ENCODE peak calls at places on chromosomes 13 and 19, in seven cellular contexts. A is adrenal gland, E is heart left ventricle, Q is astrocyte of the cerebellum, V is uterus, U is lower leg skin, Y is fibroblast of mammary gland. L is an unnamed sample.

GRCh38 chr13:25922373-25922772 is 129.4 kb downstream of the SHISA2 start:
- DNase-seq in Q (no peak), Y (no peak), A (no peak), E (no peak), V (no peak), U (no peak), L (no peak)

GRCh38 chr19:49712397-49712859 is 21.5 kb downstream of the CPT1C start:
- DNase-seq in A (peak; percentile 49), E (peak; percentile 53), Y (peak; percentile 98), Q (no peak), V (peak; percentile 95), U (no peak), L (peak; percentile 92)

GRCh38 chr13:21641629-21642028 is 29.2 kb upstream of the FGF9 start:
- DNase-seq in U (no peak), V (no peak), E (no peak), A (no peak), Q (no peak), Y (no peak), L (no peak)

GRCh38 chr13:25691654-25692053 is 319.9 kb downstream of the ATP8A2 start:
- DNase-seq in Y (no peak), Q (no peak), U (no peak), A (no peak), V (no peak), E (no peak), L (no peak)

GRCh38 chr13:20387441-20387971 is 138.2 kb downstream of the CRYL1 start:
- DNase-seq in A (no peak), Y (peak; percentile 41), E (no peak), Q (no peak), V (no peak), U (peak; percentile 81), L (no peak)

GRCh38 chr13:45849408-45849807 is 2.1 kb downstream of the SIAH3 start:
- DNase-seq in A (no peak), Q (no peak), Y (no peak), E (no peak), U (no peak), V (no peak), L (no peak)

GRCh38 chr13:48232420-48233096 is 448 bp upstream of the ITM2B start:
- DNase-seq in V (peak; percentile 51), A (peak; percentile 72), Q (no peak), Y (peak; percentile 65), U (peak; percentile 90), E (no peak), L (peak; percentile 39)

GRCh38 chr13:42594577-42595571 is 20.9 kb downstream of the TNFSF11 start:
- DNase-seq in V (peak; percentile 58), A (peak; percentile 70), Q (peak; percentile 72), E (peak; percentile 30), U (no peak), Y (peak; percentile 96), L (peak; percentile 39)

GRCh38 chr19:2271516-2272103 is 10.4 kb downstream of the PEAK3 start:
- DNase-seq in Y (peak; percentile 94), V (peak; percentile 40), U (no peak), E (no peak), Q (peak; percentile 44), A (peak; percentile 74), L (peak; percentile 61)

GRCh38 chr13:99750951-99751350 is 220.6 kb downstream of the ZIC5 start:
- DNase-seq in A (no peak), E (no peak), Q (no peak), U (no peak), Y (no peak), V (no peak), L (no peak)

GRCh38 chr19:3603121-3603841 is 3.4 kb downstream of the TBXA2R start:
- DNase-seq in V (no peak), E (no peak), Q (no peak), Y (no peak), U (no peak), A (no peak), L (peak; percentile 68)

GRCh38 chr13:113905018-113905417 is 41.1 kb upstream of the GAS6 start:
- DNase-seq in A (no peak), Y (no peak), U (no peak), Q (no peak), E (no peak), V (no peak), L (no peak)

GRCh38 chr13:111423168-111423785 is 102.8 kb downstream of the TEX29 start:
- DNase-seq in Q (no peak), Y (no peak), U (no peak), A (no peak), V (no peak), E (no peak), L (no peak)

GRCh38 chr19:38388310-38389100 is at the start of gene SPRED3:
- DNase-seq in Q (no peak), A (peak; percentile 56), E (no peak), V (no peak), Y (no peak), U (no peak), L (peak; percentile 94)

GRCh38 chr13:20287976-20288375 is 55.9 kb upstream of the GJB6 start:
- DNase-seq in Y (no peak), A (no peak), Q (no peak), E (no peak), V (no peak), U (no peak), L (no peak)

GRCh38 chr19:13784731-13785452 is 10.4 kb upstream of the ZSWIM4 start:
- DNase-seq in Q (no peak), U (peak; percentile 95), E (peak; percentile 75), Y (peak; percentile 62), V (peak; percentile 63), A (peak; percentile 84), L (peak; percentile 89)

GRCh38 chr13:87669379-87669978 is 1.7 kb upstream of the SLITRK5 start:
- DNase-seq in Q (peak; percentile 44), E (no peak), A (no peak), U (no peak), V (no peak), Y (peak; percentile 31), L (peak; percentile 17)

GRCh38 chr13:25844559-25845434 is 207.0 kb downstream of the SHISA2 start:
- DNase-seq in A (no peak), E (no peak), Q (peak; percentile 42), U (no peak), V (no peak), Y (no peak), L (no peak)

GRCh38 chr19:7125221-7125620 is 55.7 kb downstream of the ZNF557 start:
- DNase-seq in V (no peak), U (no peak), E (no peak), Q (no peak), A (no peak), Y (no peak), L (no peak)

GRCh38 chr13:79724348-79725103 is 243.6 kb downstream of the NDFIP2 start:
- DNase-seq in Q (no peak), A (no peak), U (no peak), V (no peak), E (no peak), Y (no peak), L (no peak)

GRCh38 chr19:35955881-35956634 is 19.9 kb downstream of the LRFN3 start:
- DNase-seq in E (no peak), Y (no peak), A (no peak), U (no peak), Q (no peak), V (no peak), L (no peak)

GRCh38 chr13:76330216-76330615 is 556.0 kb downstream of the KCTD12 start:
- DNase-seq in A (no peak), Y (no peak), Q (no peak), V (no peak), U (no peak), E (no peak), L (no peak)

GRCh38 chr13:33260168-33261098 is 25.1 kb downstream of the STARD13 start:
- DNase-seq in V (no peak), Y (peak; percentile 63), Q (no peak), U (no peak), E (no peak), A (no peak), L (no peak)

GRCh38 chr19:14023404-14024235 is 4.3 kb upstream of the RLN3 start:
- DNase-seq in Q (no peak), E (no peak), U (no peak), V (peak; percentile 30), A (peak; percentile 73), Y (no peak), L (peak; percentile 79)

GRCh38 chr19:46639356-46640061 is 3.5 kb upstream of the GNG8 start:
- DNase-seq in U (no peak), E (peak; percentile 66), Q (no peak), V (peak; percentile 84), A (no peak), Y (peak; percentile 69), L (peak; percentile 92)

GRCh38 chr13:110287031-110287828 is 19.7 kb downstream of the COL4A1 start:
- DNase-seq in A (no peak), E (peak; percentile 19), V (no peak), Q (no peak), Y (no peak), U (peak; percentile 65), L (no peak)

GRCh38 chr19:28609944-28610343 is 603.0 kb downstream of the UQCRFS1 start:
- DNase-seq in U (no peak), A (no peak), E (no peak), Y (no peak), Q (no peak), V (no peak), L (no peak)
- H3K4me3 ChIP-seq in U (no peak overlapping the region), A (no peak overlapping the region), E (no peak overlapping the region), Y (no peak overlapping the region), Q (no peak overlapping the region), V (no peak overlapping the region), L (no peak overlapping the region)

GRCh38 chr13:24252136-24252535 is 57.2 kb upstream of the C1QTNF9 start:
- DNase-seq in U (no peak), V (no peak), Q (no peak), Y (no peak), A (no peak), E (no peak), L (no peak)
- H3K4me3 ChIP-seq in U (no peak overlapping the region), V (no peak overlapping the region), Q (no peak overlapping the region), Y (no peak overlapping the region), A (no peak overlapping the region), E (no peak overlapping the region), L (no peak overlapping the region)

GRCh38 chr19:56423985-56424353 is 19.8 kb downstream of the ZNF583 start:
- DNase-seq in Q (no peak), V (no peak), Y (peak; percentile 5), U (no peak), A (no peak), E (no peak), L (no peak)
- H3K4me3 ChIP-seq in Q (no peak overlapping the region), V (no peak overlapping the region), Y (no peak overlapping the region), U (no peak overlapping the region), A (peak overlapping the region; percentile 31), E (no peak overlapping the region), L (no peak overlapping the region)

DNA sequence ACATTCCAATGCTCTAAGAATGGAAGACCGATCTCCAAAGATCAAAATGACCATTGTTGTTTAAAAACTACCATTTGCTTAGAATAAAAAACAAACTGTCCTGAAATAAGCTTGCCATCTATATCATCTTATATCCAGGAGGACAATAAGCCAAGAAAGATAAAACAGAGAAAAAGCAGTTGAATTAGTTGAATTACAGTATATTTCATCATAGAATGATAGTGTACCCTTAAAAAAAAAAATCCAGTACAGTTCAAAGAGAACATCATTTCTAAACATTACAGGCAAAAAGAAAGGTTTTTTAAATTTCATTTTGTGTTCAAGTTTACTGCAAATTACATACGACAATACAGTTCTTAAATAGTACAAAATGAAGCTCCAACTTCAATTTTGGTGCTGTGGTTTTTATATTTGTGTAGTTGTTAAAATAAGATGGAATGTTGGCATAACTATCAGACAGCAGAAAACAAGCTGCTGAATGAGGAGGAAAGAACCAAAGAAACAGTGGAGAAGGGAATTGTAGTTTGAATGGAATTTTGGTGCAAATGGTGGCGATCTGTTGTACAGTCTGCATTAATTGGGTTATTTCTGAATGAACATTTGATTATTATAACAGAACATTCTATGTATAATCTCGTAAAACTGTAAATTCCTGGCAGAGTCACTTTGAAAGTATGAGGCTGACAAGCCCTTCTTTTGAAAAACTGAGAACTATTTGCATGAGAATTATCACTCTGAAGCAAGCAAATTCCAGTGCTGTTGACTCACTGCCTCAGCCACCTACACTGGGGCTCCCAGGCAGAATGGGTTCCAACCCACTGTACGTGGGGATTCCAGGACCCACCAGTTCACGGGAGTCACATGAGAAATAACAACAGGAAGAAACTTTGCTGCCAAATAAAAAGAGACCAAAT is 37.7 kb downstream of the LHFPL6 start:
- DNase-seq in A (peak; percentile 30), Q (peak; percentile 89), U (no peak), V (no peak), Y (peak; percentile 83), E (no peak), L (peak; percentile 65)
- H3K4me3 ChIP-seq in A (no peak overlapping the region), Q (no peak overlapping the region), U (no peak overlapping the region), V (no peak overlapping the region), Y (no peak overlapping the region), E (no peak overlapping the region), L (no peak overlapping the region)

L was measured in H7.